ENCODE peak calls at places on chromosomes 5 and 9, in five cellular contexts. One of them, this sample, is unnamed. For H3K4me1, the result is how much of the 10 kb centered on the place peaks cover.

GRCh38 chr5:57862471-57863282 is 380.1 kb upstream of the ACTBL2 start:
- DNase-seq in A549: no peak
- DNase-seq in IMR-90: peak
- DNase-seq in breast epithelium: peak
- DNase-seq in body of pancreas: no peak
- DNase-seq in this sample: no peak

GRCh38 chr5:149942199-149942598 is 2.4 kb downstream of the PDE6A start:
- DNase-seq in breast epithelium: no peak
- DNase-seq in body of pancreas: no peak
- DNase-seq in IMR-90: no peak
- DNase-seq in A549: no peak
- DNase-seq in this sample: no peak

GRCh38 chr9:86854898-86855523 is 92.3 kb downstream of the GAS1 start:
- DNase-seq in breast epithelium: no peak
- DNase-seq in A549: no peak
- DNase-seq in IMR-90: peak
- DNase-seq in body of pancreas: peak
- DNase-seq in this sample: peak

GRCh38 chr5:54220230-54221040 is 89.9 kb downstream of the ARL15 start:
- DNase-seq in body of pancreas: no peak
- DNase-seq in A549: no peak
- DNase-seq in IMR-90: no peak
- DNase-seq in breast epithelium: no peak
- DNase-seq in this sample: no peak

GRCh38 chr5:53448851-53449250 is 31.6 kb upstream of the FST start:
- DNase-seq in breast epithelium: no peak
- DNase-seq in body of pancreas: no peak
- DNase-seq in A549: no peak
- DNase-seq in IMR-90: no peak
- DNase-seq in this sample: no peak

GRCh38 chr5:1420211-1421195 is 24.7 kb downstream of the SLC6A3 start:
- DNase-seq in body of pancreas: no peak
- DNase-seq in breast epithelium: no peak
- DNase-seq in IMR-90: no peak
- DNase-seq in A549: no peak
- DNase-seq in this sample: no peak

GRCh38 chr9:74379718-74380117 is 117.4 kb upstream of the RORB start:
- DNase-seq in A549: peak
- DNase-seq in breast epithelium: no peak
- DNase-seq in body of pancreas: peak
- DNase-seq in IMR-90: no peak
- DNase-seq in this sample: no peak

GRCh38 chr9:306907-307306 is 92.2 kb downstream of the DOCK8 start:
- DNase-seq in IMR-90: no peak
- DNase-seq in body of pancreas: peak
- DNase-seq in A549: no peak
- DNase-seq in breast epithelium: no peak
- DNase-seq in this sample: no peak

GRCh38 chr9:97808972-97809371 is 44.1 kb upstream of the FOXE1 start:
- DNase-seq in breast epithelium: no peak
- DNase-seq in body of pancreas: no peak
- DNase-seq in IMR-90: no peak
- DNase-seq in A549: no peak
- DNase-seq in this sample: no peak

GRCh38 chr5:142143878-142144277 is 35.3 kb downstream of the NDFIP1 start:
- DNase-seq in IMR-90: peak
- DNase-seq in breast epithelium: no peak
- DNase-seq in body of pancreas: no peak
- DNase-seq in A549: peak
- DNase-seq in this sample: no peak

GRCh38 chr5:141878186-141878770 is at the start of gene PCDH1:
- DNase-seq in breast epithelium: peak
- DNase-seq in A549: no peak
- DNase-seq in body of pancreas: peak
- DNase-seq in IMR-90: peak
- DNase-seq in this sample: no peak

GRCh38 chr9:95522871-95523370 is 6.2 kb upstream of the PTCH1 start:
- DNase-seq in A549: no peak
- DNase-seq in IMR-90: no peak
- DNase-seq in breast epithelium: no peak
- DNase-seq in body of pancreas: no peak
- DNase-seq in this sample: no peak

GRCh38 chr5:62718368-62718767 is 139.7 kb downstream of the LRRC70 start:
- DNase-seq in breast epithelium: no peak
- DNase-seq in IMR-90: no peak
- DNase-seq in A549: no peak
- DNase-seq in body of pancreas: no peak
- DNase-seq in this sample: no peak

GRCh38 chr5:91386120-91386519 is 3.0 kb upstream of the ARRDC3 start:
- DNase-seq in breast epithelium: no peak
- DNase-seq in IMR-90: peak
- DNase-seq in A549: no peak
- DNase-seq in body of pancreas: no peak
- DNase-seq in this sample: no peak

GRCh38 chr5:173321886-173322285 is 6.3 kb downstream of the STC2 start:
- DNase-seq in body of pancreas: no peak
- DNase-seq in A549: no peak
- DNase-seq in breast epithelium: no peak
- DNase-seq in IMR-90: peak
- DNase-seq in this sample: no peak

GRCh38 chr9:129954868-129955550 is 88.0 kb downstream of the FNBP1 start:
- DNase-seq in body of pancreas: no peak
- DNase-seq in breast epithelium: no peak
- DNase-seq in IMR-90: peak
- DNase-seq in A549: no peak
- DNase-seq in this sample: no peak

GRCh38 chr5:113276493-113276892 is 158.3 kb downstream of the TSSK1B start:
- DNase-seq in body of pancreas: no peak
- DNase-seq in IMR-90: no peak
- DNase-seq in A549: no peak
- DNase-seq in breast epithelium: no peak
- DNase-seq in this sample: no peak

DNA sequence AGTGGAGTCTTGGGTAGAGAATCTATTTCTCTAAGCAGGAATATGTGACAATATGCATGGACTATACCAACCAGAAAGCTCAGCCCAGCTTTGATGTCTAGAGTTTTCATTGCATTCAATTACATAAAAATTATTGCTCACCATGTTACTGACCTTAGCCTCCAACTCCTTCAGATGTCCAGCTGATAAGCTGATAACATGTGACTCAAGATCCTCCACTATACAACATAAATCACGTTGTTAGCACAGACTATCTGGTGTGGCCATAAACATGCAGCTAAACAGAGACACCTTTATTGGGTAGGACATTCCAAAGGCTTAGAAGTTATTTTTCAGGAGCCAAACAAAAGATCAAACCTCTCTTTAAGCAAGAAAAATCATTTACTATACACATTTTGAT is 1168.1 kb downstream of the CDH12 start:
- DNase-seq in IMR-90: no peak
- DNase-seq in A549: no peak
- DNase-seq in breast epithelium: no peak
- DNase-seq in body of pancreas: no peak
- DNase-seq in this sample: no peak
- H3K4me1 ChIP-seq in IMR-90: under half
- H3K4me1 ChIP-seq in A549: under half
- H3K4me1 ChIP-seq in breast epithelium: under half
- H3K4me1 ChIP-seq in body of pancreas: under half
- H3K4me1 ChIP-seq in this sample: under half

GRCh38 chr9:133990366-133991210 is 1.5 kb downstream of the VAV2 start:
- DNase-seq in IMR-90: peak
- DNase-seq in breast epithelium: no peak
- DNase-seq in A549: peak
- DNase-seq in body of pancreas: peak
- DNase-seq in this sample: peak
- TF ChIP-seq POLR2A in IMR-90: peak
- TF ChIP-seq POLR2A in breast epithelium: no peak
- TF ChIP-seq POLR2A in A549: peak
- TF ChIP-seq POLR2A in body of pancreas: peak
- TF ChIP-seq POLR2A in this sample: no peak

DNA sequence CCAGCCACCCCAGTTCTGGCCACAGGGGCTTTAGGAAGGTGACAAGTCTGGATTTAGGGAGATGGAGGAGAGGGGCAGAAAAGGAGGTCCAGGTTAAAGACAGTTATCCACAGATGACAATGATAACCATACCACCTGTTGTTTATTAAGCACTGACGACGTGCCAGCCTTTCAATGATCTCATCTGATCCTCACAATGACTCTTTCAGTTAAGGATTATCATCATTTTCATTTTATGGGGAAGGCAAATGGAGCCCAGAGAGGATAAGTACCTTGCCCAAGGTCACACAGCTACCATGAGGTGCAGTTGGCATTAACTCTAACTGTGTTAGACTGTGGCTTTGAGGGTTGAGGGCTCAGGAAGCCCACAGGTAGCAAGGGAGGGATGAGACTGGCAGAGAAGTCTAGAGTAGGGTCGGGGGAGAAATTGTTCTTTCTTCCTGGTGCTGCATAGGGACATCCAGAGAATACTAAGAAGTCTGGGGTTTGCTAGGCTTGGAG is 21.5 kb upstream of the JADE2 start:
- DNase-seq in body of pancreas: no peak
- DNase-seq in A549: no peak
- DNase-seq in IMR-90: peak
- DNase-seq in breast epithelium: no peak
- DNase-seq in this sample: no peak
- H3K4me1 ChIP-seq in body of pancreas: half or more
- H3K4me1 ChIP-seq in A549: half or more
- H3K4me1 ChIP-seq in IMR-90: under half
- H3K4me1 ChIP-seq in breast epithelium: under half
- H3K4me1 ChIP-seq in this sample: under half

GRCh38 chr9:136861874-136862457 is 4.1 kb downstream of the EDF1 start:
- DNase-seq in body of pancreas: peak
- DNase-seq in breast epithelium: no peak
- DNase-seq in A549: no peak
- DNase-seq in IMR-90: no peak
- DNase-seq in this sample: peak
- TF ChIP-seq POLR2A in body of pancreas: no peak
- TF ChIP-seq POLR2A in breast epithelium: no peak
- TF ChIP-seq POLR2A in A549: no peak
- TF ChIP-seq POLR2A in IMR-90: no peak
- TF ChIP-seq POLR2A in this sample: no peak

GRCh38 chr9:34589371-34589655 is 211 bp downstream of the CNTFR start:
- DNase-seq in breast epithelium: no peak
- DNase-seq in body of pancreas: no peak
- DNase-seq in IMR-90: no peak
- DNase-seq in A549: no peak
- DNase-seq in this sample: no peak
- H3K4me1 ChIP-seq in breast epithelium: under half
- H3K4me1 ChIP-seq in body of pancreas: under half
- H3K4me1 ChIP-seq in IMR-90: under half
- H3K4me1 ChIP-seq in A549: under half
- H3K4me1 ChIP-seq in this sample: under half

DNA sequence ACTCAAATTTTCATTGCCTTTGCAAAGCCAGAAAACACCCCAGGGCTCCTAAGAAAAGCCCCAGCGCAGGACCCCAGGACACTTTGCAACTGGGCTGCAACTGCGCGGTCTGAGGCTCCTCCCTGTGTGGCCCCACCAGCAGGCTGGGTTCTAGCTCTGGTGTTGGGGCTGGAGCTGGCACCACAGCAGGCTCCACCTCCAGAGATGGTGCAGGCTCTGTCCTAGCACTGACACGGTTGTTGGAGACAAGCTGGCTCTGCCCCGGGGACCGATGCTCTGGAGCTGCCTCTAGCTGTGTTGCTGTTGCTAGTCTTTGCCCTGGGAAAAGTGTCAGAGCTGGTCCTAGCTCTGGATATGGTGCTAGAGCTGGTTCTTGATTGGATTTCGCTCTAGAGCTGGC is 13.6 kb downstream of the LCN10 start:
- DNase-seq in body of pancreas: no peak
- DNase-seq in breast epithelium: no peak
- DNase-seq in A549: no peak
- DNase-seq in IMR-90: no peak
- DNase-seq in this sample: no peak
- TF ChIP-seq POLR2A in body of pancreas: no peak
- TF ChIP-seq POLR2A in breast epithelium: no peak
- TF ChIP-seq POLR2A in A549: peak
- TF ChIP-seq POLR2A in IMR-90: no peak
- TF ChIP-seq POLR2A in this sample: no peak

GRCh38 chr5:134085411-134085810 is 29.1 kb upstream of the TCF7 start:
- DNase-seq in A549: no peak
- DNase-seq in IMR-90: no peak
- DNase-seq in body of pancreas: no peak
- DNase-seq in breast epithelium: no peak
- DNase-seq in this sample: no peak

GRCh38 chr5:134084570-134084969 is 29.9 kb upstream of the TCF7 start:
- DNase-seq in body of pancreas: no peak
- DNase-seq in IMR-90: no peak
- DNase-seq in A549: no peak
- DNase-seq in breast epithelium: no peak
- DNase-seq in this sample: no peak

GRCh38 chr5:134086943-134087305 is 27.6 kb upstream of the TCF7 start:
- DNase-seq in IMR-90: no peak
- DNase-seq in breast epithelium: no peak
- DNase-seq in body of pancreas: no peak
- DNase-seq in A549: no peak
- DNase-seq in this sample: no peak

GRCh38 chr5:134088291-134088690 is 26.2 kb upstream of the TCF7 start:
- DNase-seq in A549: no peak
- DNase-seq in breast epithelium: no peak
- DNase-seq in IMR-90: no peak
- DNase-seq in body of pancreas: no peak
- DNase-seq in this sample: no peak

GRCh38 chr5:134086215-134086942 is 28.1 kb upstream of the TCF7 start:
- DNase-seq in body of pancreas: no peak
- DNase-seq in breast epithelium: no peak
- DNase-seq in IMR-90: no peak
- DNase-seq in A549: no peak
- DNase-seq in this sample: no peak
- H3K4me1 ChIP-seq in body of pancreas: under half
- H3K4me1 ChIP-seq in breast epithelium: under half
- H3K4me1 ChIP-seq in IMR-90: under half
- H3K4me1 ChIP-seq in A549: under half
- H3K4me1 ChIP-seq in this sample: under half